ENCODE peak calls at places on chromosomes 16 and 17, in six cellular contexts. One of them, this sample, is unnamed.

GRCh38 chr16:28191364-28191985 is 20.3 kb downstream of the XPO6 start:
- DNase-seq in spleen: no peak
- DNase-seq in NB4: no peak
- DNase-seq in HCT116: no peak
- DNase-seq in fibroblast of the aortic adventitia: no peak
- DNase-seq in foreskin fibroblast: no peak
- DNase-seq in this sample: no peak

GRCh38 chr17:79850571-79851460 is 11.6 kb upstream of the CBX4 start:
- DNase-seq in spleen: no peak
- DNase-seq in NB4: peak; percentile 45
- DNase-seq in HCT116: peak; percentile 91
- DNase-seq in fibroblast of the aortic adventitia: peak; percentile 36
- DNase-seq in foreskin fibroblast: peak; percentile 65
- DNase-seq in this sample: no peak

GRCh38 chr17:76714822-76715461 is 4.2 kb upstream of the MXRA7 start:
- DNase-seq in spleen: peak; percentile 89
- DNase-seq in NB4: peak; percentile 58
- DNase-seq in HCT116: no peak
- DNase-seq in fibroblast of the aortic adventitia: peak; percentile 76
- DNase-seq in foreskin fibroblast: no peak
- DNase-seq in this sample: no peak

GRCh38 chr16:88888778-88889387 is 22.4 kb upstream of the PABPN1L start:
- DNase-seq in spleen: no peak
- DNase-seq in NB4: peak; percentile 37
- DNase-seq in HCT116: no peak
- DNase-seq in fibroblast of the aortic adventitia: no peak
- DNase-seq in foreskin fibroblast: no peak
- DNase-seq in this sample: no peak

GRCh38 chr17:39450051-39450450 is 1.0 kb downstream of the MED1 start:
- DNase-seq in spleen: no peak
- DNase-seq in NB4: no peak
- DNase-seq in HCT116: no peak
- DNase-seq in fibroblast of the aortic adventitia: no peak
- DNase-seq in foreskin fibroblast: no peak
- DNase-seq in this sample: peak; percentile 27

GRCh38 chr17:41555105-41555887 is 16.6 kb downstream of the KRT9 start:
- DNase-seq in spleen: no peak
- DNase-seq in NB4: no peak
- DNase-seq in HCT116: no peak
- DNase-seq in fibroblast of the aortic adventitia: peak; percentile 18
- DNase-seq in foreskin fibroblast: no peak
- DNase-seq in this sample: no peak

GRCh38 chr16:764848-765487 is 4.4 kb downstream of the MSLN start:
- DNase-seq in spleen: no peak
- DNase-seq in NB4: no peak
- DNase-seq in HCT116: no peak
- DNase-seq in fibroblast of the aortic adventitia: no peak
- DNase-seq in foreskin fibroblast: no peak
- DNase-seq in this sample: no peak

GRCh38 chr17:74801896-74802295 is 25.8 kb upstream of the NAT9 start:
- DNase-seq in spleen: no peak
- DNase-seq in NB4: no peak
- DNase-seq in HCT116: no peak
- DNase-seq in fibroblast of the aortic adventitia: no peak
- DNase-seq in foreskin fibroblast: no peak
- DNase-seq in this sample: no peak

GRCh38 chr16:81608515-81609209 is 164.1 kb downstream of the CMIP start:
- DNase-seq in spleen: no peak
- DNase-seq in NB4: peak; percentile 73
- DNase-seq in HCT116: no peak
- DNase-seq in fibroblast of the aortic adventitia: peak; percentile 82
- DNase-seq in foreskin fibroblast: peak; percentile 72
- DNase-seq in this sample: no peak

GRCh38 chr16:7449306-7449705 is 116.7 kb downstream of the RBFOX1 start:
- DNase-seq in spleen: no peak
- DNase-seq in NB4: no peak
- DNase-seq in HCT116: no peak
- DNase-seq in fibroblast of the aortic adventitia: no peak
- DNase-seq in foreskin fibroblast: no peak
- DNase-seq in this sample: no peak

GRCh38 chr16:9008335-9009260 is 44.9 kb upstream of the USP7 start:
- DNase-seq in spleen: peak; percentile 91
- DNase-seq in NB4: peak; percentile 82
- DNase-seq in HCT116: no peak
- DNase-seq in fibroblast of the aortic adventitia: peak; percentile 67
- DNase-seq in foreskin fibroblast: peak; percentile 53
- DNase-seq in this sample: peak; percentile 7

GRCh38 chr16:31064882-31065461 is 9.1 kb downstream of the ZNF668 start:
- DNase-seq in spleen: no peak
- DNase-seq in NB4: no peak
- DNase-seq in HCT116: no peak
- DNase-seq in fibroblast of the aortic adventitia: peak; percentile 97
- DNase-seq in foreskin fibroblast: peak; percentile 92
- DNase-seq in this sample: no peak

GRCh38 chr16:78756189-78756661 is 656.8 kb downstream of the WWOX start:
- DNase-seq in spleen: no peak
- DNase-seq in NB4: no peak
- DNase-seq in HCT116: no peak
- DNase-seq in fibroblast of the aortic adventitia: no peak
- DNase-seq in foreskin fibroblast: no peak
- DNase-seq in this sample: no peak

GRCh38 chr16:58286769-58287433 is 7.9 kb downstream of the PRSS54 start:
- DNase-seq in spleen: no peak
- DNase-seq in NB4: no peak
- DNase-seq in HCT116: no peak
- DNase-seq in fibroblast of the aortic adventitia: no peak
- DNase-seq in foreskin fibroblast: no peak
- DNase-seq in this sample: no peak

GRCh38 chr16:17149904-17150483 is 320.8 kb downstream of the XYLT1 start:
- DNase-seq in spleen: no peak
- DNase-seq in NB4: peak; percentile 43
- DNase-seq in HCT116: no peak
- DNase-seq in fibroblast of the aortic adventitia: peak; percentile 5
- DNase-seq in foreskin fibroblast: no peak
- DNase-seq in this sample: no peak

GRCh38 chr17:33765871-33766270 is 472.8 kb upstream of the ASIC2 start:
- DNase-seq in spleen: no peak
- DNase-seq in NB4: no peak
- DNase-seq in HCT116: no peak
- DNase-seq in fibroblast of the aortic adventitia: no peak
- DNase-seq in foreskin fibroblast: no peak
- DNase-seq in this sample: no peak

GRCh38 chr17:45143767-45144198 is 4.5 kb upstream of the HEXIM1 start:
- DNase-seq in spleen: peak; percentile 91
- DNase-seq in NB4: peak; percentile 91
- DNase-seq in HCT116: no peak
- DNase-seq in fibroblast of the aortic adventitia: peak; percentile 89
- DNase-seq in foreskin fibroblast: peak; percentile 92
- DNase-seq in this sample: no peak

GRCh38 chr16:49817754-49818507 is 38.0 kb downstream of the ZNF423 start:
- DNase-seq in spleen: no peak
- DNase-seq in NB4: no peak
- DNase-seq in HCT116: no peak
- DNase-seq in fibroblast of the aortic adventitia: no peak
- DNase-seq in foreskin fibroblast: no peak
- DNase-seq in this sample: no peak

GRCh38 chr16:86239381-86239780 is 270.9 kb upstream of the FOXF1 start:
- DNase-seq in spleen: no peak
- DNase-seq in NB4: no peak
- DNase-seq in HCT116: no peak
- DNase-seq in fibroblast of the aortic adventitia: no peak
- DNase-seq in foreskin fibroblast: no peak
- DNase-seq in this sample: no peak

GRCh38 chr17:40097931-40098845 is 2.2 kb downstream of the NR1D1 start:
- DNase-seq in spleen: no peak
- DNase-seq in NB4: peak; percentile 82
- DNase-seq in HCT116: no peak
- DNase-seq in fibroblast of the aortic adventitia: peak; percentile 58
- DNase-seq in foreskin fibroblast: peak; percentile 83
- DNase-seq in this sample: no peak

GRCh38 chr17:733743-734142 is 1.3 kb downstream of the TLCD3A start:
- DNase-seq in spleen: no peak
- DNase-seq in NB4: no peak
- DNase-seq in HCT116: no peak
- DNase-seq in fibroblast of the aortic adventitia: no peak
- DNase-seq in foreskin fibroblast: no peak
- DNase-seq in this sample: no peak

GRCh38 chr17:4696432-4696796 is 7.5 kb downstream of the PELP1 start:
- DNase-seq in spleen: no peak
- DNase-seq in NB4: no peak
- DNase-seq in HCT116: no peak
- DNase-seq in fibroblast of the aortic adventitia: no peak
- DNase-seq in foreskin fibroblast: no peak
- DNase-seq in this sample: no peak

GRCh38 chr16:1223355-1224214 is 1.5 kb downstream of the TPSG1 start:
- DNase-seq in spleen: no peak
- DNase-seq in NB4: no peak
- DNase-seq in HCT116: no peak
- DNase-seq in fibroblast of the aortic adventitia: no peak
- DNase-seq in foreskin fibroblast: no peak
- DNase-seq in this sample: no peak

GRCh38 chr17:62827722-62828498 is 19.8 kb upstream of the MARCHF10 start:
- DNase-seq in spleen: no peak
- DNase-seq in NB4: peak; percentile 76
- DNase-seq in HCT116: no peak
- DNase-seq in fibroblast of the aortic adventitia: peak; percentile 48
- DNase-seq in foreskin fibroblast: no peak
- DNase-seq in this sample: peak; percentile 58

GRCh38 chr17:69711504-69711903 is 297.0 kb downstream of the MAP2K6 start:
- DNase-seq in spleen: no peak
- DNase-seq in NB4: no peak
- DNase-seq in HCT116: no peak
- DNase-seq in fibroblast of the aortic adventitia: no peak
- DNase-seq in foreskin fibroblast: no peak
- DNase-seq in this sample: no peak

GRCh38 chr16:29920690-29921371 is 5.2 kb downstream of the KCTD13 start:
- DNase-seq in spleen: no peak
- DNase-seq in NB4: no peak
- DNase-seq in HCT116: no peak
- DNase-seq in fibroblast of the aortic adventitia: no peak
- DNase-seq in foreskin fibroblast: no peak
- DNase-seq in this sample: no peak

GRCh38 chr17:55770220-55770870 is 19.5 kb downstream of the PCTP start:
- DNase-seq in spleen: no peak
- DNase-seq in NB4: peak; percentile 53
- DNase-seq in HCT116: peak; percentile 43
- DNase-seq in fibroblast of the aortic adventitia: peak; percentile 85
- DNase-seq in foreskin fibroblast: peak; percentile 56
- DNase-seq in this sample: no peak
- TF ChIP-seq CTCF in spleen: peak; percentile 29
- TF ChIP-seq CTCF in NB4: no peak
- TF ChIP-seq CTCF in HCT116: peak; percentile 83
- TF ChIP-seq CTCF in fibroblast of the aortic adventitia: peak; percentile 57
- TF ChIP-seq CTCF in foreskin fibroblast: peak; percentile 32
- TF ChIP-seq CTCF in this sample: peak; percentile 43

GRCh38 chr17:64025732-64026294 is 5.4 kb upstream of the ICAM2 start:
- DNase-seq in spleen: peak; percentile 98
- DNase-seq in NB4: peak; percentile 83
- DNase-seq in HCT116: peak; percentile 84
- DNase-seq in fibroblast of the aortic adventitia: peak; percentile 70
- DNase-seq in foreskin fibroblast: peak; percentile 39
- DNase-seq in this sample: peak; percentile 6
- H3K4me3 ChIP-seq in spleen: peak overlapping the region; percentile 2
- H3K4me3 ChIP-seq in NB4: no peak overlapping the region
- H3K4me3 ChIP-seq in HCT116: peak overlapping the region; percentile 45
- H3K4me3 ChIP-seq in fibroblast of the aortic adventitia: no peak overlapping the region
- H3K4me3 ChIP-seq in foreskin fibroblast: no peak overlapping the region
- H3K4me3 ChIP-seq in this sample: no peak overlapping the region

DNA sequence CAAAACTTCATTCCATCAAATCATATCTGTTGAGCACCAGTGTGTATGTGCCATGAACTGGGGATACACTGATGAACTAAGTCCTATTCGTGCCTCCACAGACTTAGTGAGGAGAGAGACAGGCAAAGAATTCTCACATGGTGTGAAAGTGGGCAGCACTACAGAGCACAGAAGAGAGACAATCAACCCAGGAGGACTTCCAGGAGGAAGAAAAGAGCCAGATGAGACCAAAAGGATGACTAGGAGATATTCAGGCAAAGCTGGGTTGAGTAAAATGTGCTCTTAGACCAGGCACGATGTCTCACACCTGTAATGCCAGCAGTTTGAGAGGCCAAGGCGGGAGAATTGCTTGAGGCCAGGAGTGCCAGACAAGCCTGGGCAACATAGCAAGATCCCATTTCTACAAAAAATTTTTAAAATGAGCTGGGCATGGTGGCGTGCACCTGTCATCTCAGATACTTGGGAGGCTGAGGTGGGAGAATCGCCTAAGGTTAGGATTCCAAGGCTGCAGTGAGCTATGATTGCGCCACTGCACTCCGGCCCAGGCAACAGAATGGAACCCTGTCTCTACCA is 30.2 kb upstream of the TNRC6A start:
- DNase-seq in spleen: no peak
- DNase-seq in NB4: no peak
- DNase-seq in HCT116: no peak
- DNase-seq in fibroblast of the aortic adventitia: no peak
- DNase-seq in foreskin fibroblast: no peak
- DNase-seq in this sample: no peak
- TF ChIP-seq CTCF in spleen: no peak
- TF ChIP-seq CTCF in NB4: no peak
- TF ChIP-seq CTCF in HCT116: no peak
- TF ChIP-seq CTCF in fibroblast of the aortic adventitia: no peak
- TF ChIP-seq CTCF in foreskin fibroblast: no peak
- TF ChIP-seq CTCF in this sample: no peak

DNA sequence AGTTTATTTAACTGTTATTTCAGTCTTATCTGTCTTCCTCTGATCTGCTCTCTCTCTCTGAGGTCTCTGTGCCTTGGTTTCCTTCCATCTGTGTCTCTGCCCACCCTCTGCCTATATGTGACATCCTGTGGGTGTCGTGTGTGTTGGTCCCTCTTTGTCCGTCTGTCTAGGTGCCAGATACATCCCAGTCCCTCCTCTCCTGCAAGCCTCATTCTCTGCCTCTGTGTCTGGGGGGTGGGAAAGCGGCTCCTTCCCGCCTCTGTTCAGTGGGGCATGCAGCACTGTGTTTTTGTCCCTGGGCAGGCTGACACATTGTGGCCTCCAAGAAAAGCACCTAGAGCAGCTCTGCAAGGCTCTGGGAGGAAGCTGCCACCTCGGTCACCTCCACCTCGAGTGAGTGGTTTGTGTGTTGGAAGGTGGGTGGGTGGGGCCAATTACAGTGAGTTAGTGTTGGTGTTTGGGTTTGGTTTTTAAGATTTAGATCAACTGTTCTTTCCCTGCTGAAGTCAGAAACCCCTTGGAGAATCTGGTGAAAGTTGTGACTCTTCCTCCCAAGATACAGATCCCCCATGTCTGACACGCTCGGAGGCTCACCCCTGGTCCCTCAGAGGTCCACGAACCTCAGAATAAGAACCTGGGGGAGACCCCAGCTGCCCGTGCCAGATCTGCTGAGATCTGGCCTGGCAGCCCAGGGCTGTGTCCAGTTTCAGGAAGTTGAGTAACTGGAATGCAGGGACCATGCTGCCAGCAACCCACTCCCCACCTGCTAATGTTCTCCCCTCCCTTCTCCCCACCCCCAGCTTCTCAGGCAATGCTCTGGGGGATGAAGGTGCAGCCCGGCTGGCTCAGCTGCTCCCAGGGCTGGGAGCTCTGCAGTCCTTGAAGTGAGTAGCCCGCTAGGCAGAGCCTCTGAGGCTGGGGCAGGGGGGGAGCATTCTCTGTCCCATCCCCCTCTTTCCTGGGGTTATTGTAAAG is 50.9 kb upstream of the CPNE2 start:
- DNase-seq in spleen: peak; percentile 90
- DNase-seq in NB4: peak; percentile 79
- DNase-seq in HCT116: no peak
- DNase-seq in fibroblast of the aortic adventitia: no peak
- DNase-seq in foreskin fibroblast: no peak
- DNase-seq in this sample: no peak
- H3K4me3 ChIP-seq in spleen: peak overlapping the region; percentile 10
- H3K4me3 ChIP-seq in NB4: peak overlapping the region; percentile 65
- H3K4me3 ChIP-seq in HCT116: no peak overlapping the region
- H3K4me3 ChIP-seq in fibroblast of the aortic adventitia: no peak overlapping the region
- H3K4me3 ChIP-seq in foreskin fibroblast: no peak overlapping the region
- H3K4me3 ChIP-seq in this sample: no peak overlapping the region